ENCODE peak calls at places on chromosome 2, in four cellular contexts. P is activated naive CD8-positive, alpha-beta T cell treated with anti-CD3 and anti-CD28 coated beads, Interleukin-2, amount 50 U/mL, for 24 hours; B is NCI-H1105; F is H1. M is an unnamed sample.

GRCh38 chr2:218482651-218483050 is 63.7 kb downstream of the VIL1 start:
- DNase-seq in B (no peak), F (no peak), P (no peak), M (peak)

GRCh38 chr2:55864351-55865084 is 59.1 kb downstream of the EFEMP1 start:
- DNase-seq in B (no peak), P (no peak), F (no peak), M (no peak)

GRCh38 chr2:100291152-100291970 is 30.9 kb downstream of the LONRF2 start:
- DNase-seq in F (no peak), P (peak), B (no peak), M (no peak)

GRCh38 chr2:62475172-62476011 is 30.6 kb downstream of the TMEM17 start:
- DNase-seq in P (no peak), B (no peak), F (no peak), M (no peak)

GRCh38 chr2:120431386-120432292 is 85.7 kb downstream of the INHBB start:
- DNase-seq in F (no peak), B (no peak), P (no peak), M (no peak)

GRCh38 chr2:121155502-121156056 is 129.4 kb downstream of the TFCP2L1 start:
- DNase-seq in P (no peak), F (no peak), B (no peak), M (no peak)

GRCh38 chr2:222959358-222959757 is 92.6 kb upstream of the KCNE4 start:
- DNase-seq in P (no peak), F (peak), B (no peak), M (no peak)

GRCh38 chr2:124776332-124776731 is 751.2 kb downstream of the CNTNAP5 start:
- DNase-seq in P (no peak), F (no peak), B (no peak), M (no peak)

GRCh38 chr2:157480182-157480961 is 36.5 kb upstream of the CYTIP start:
- DNase-seq in F (no peak), B (no peak), P (peak), M (no peak)

GRCh38 chr2:25295654-25296053 is 46.1 kb downstream of the DNMT3A start:
- DNase-seq in P (no peak), B (no peak), F (no peak), M (no peak)

GRCh38 chr2:10234409-10235094 is 68.2 kb upstream of the HPCAL1 start:
- DNase-seq in F (no peak), B (no peak), P (no peak), M (no peak)